ENCODE peak calls at places on chromosomes 7 and 10, in ten cellular contexts. Q, I, U, Z, A, Y, J, C, S and R are unnamed samples.

GRCh38 chr10:8279598-8279997 is 225.1 kb downstream of the GATA3 start:
- DNase-seq in Q (no peak), I (no peak), U (no peak), Z (no peak), A (no peak), Y (no peak), J (no peak), C (no peak), S (no peak), R (no peak)

GRCh38 chr10:1968257-1969025 is 231.1 kb upstream of the ADARB2 start:
- DNase-seq in Q (no peak), I (no peak), U (no peak), Z (no peak), A (no peak), Y (no peak), J (no peak), C (no peak), S (no peak), R (no peak)

GRCh38 chr7:100435401-100436304 is 644 bp downstream of the PPP1R35 start:
- DNase-seq in Q (peak; percentile 42), I (peak; percentile 34), U (peak; percentile 42), Z (peak; percentile 32), A (peak; percentile 40), Y (no peak), J (peak; percentile 51), C (no peak), S (no peak), R (no peak)

GRCh38 chr7:116969371-116969902 is 16.1 kb downstream of the ST7 start:
- DNase-seq in Q (no peak), I (no peak), U (no peak), Z (no peak), A (no peak), Y (no peak), J (no peak), C (no peak), S (no peak), R (no peak)

GRCh38 chr7:22723642-22724041 is 3.4 kb upstream of the IL6 start:
- DNase-seq in Q (no peak), I (no peak), U (no peak), Z (no peak), A (no peak), Y (no peak), J (no peak), C (peak; percentile 49), S (no peak), R (no peak)

GRCh38 chr7:69657331-69657730 is 59.1 kb downstream of the AUTS2 start:
- DNase-seq in Q (no peak), I (no peak), U (no peak), Z (no peak), A (no peak), Y (no peak), J (no peak), C (no peak), S (no peak), R (no peak)

GRCh38 chr10:102399217-102400021 is 3.9 kb downstream of the NFKB2 start:
- DNase-seq in Q (peak; percentile 91), I (peak; percentile 84), U (peak; percentile 86), Z (peak; percentile 93), A (peak; percentile 85), Y (peak; percentile 64), J (peak; percentile 89), C (peak; percentile 96), S (peak; percentile 98), R (peak; percentile 85)

GRCh38 chr7:151844828-151845200 is 32.1 kb downstream of the PRKAG2 start:
- DNase-seq in Q (no peak), I (no peak), U (no peak), Z (no peak), A (no peak), Y (no peak), J (no peak), C (no peak), S (peak; percentile 38), R (no peak)

GRCh38 chr7:140196361-140197217 is 19.8 kb upstream of the KDM7A start:
- DNase-seq in Q (no peak), I (peak; percentile 19), U (no peak), Z (no peak), A (no peak), Y (no peak), J (no peak), C (no peak), S (no peak), R (no peak)

GRCh38 chr7:97179454-97180104 is 62.1 kb downstream of the SDHAF3 start:
- DNase-seq in Q (no peak), I (peak; percentile 64), U (peak; percentile 5), Z (peak; percentile 44), A (no peak), Y (peak; percentile 32), J (peak; percentile 53), C (no peak), S (no peak), R (peak; percentile 27)

GRCh38 chr10:24459836-24460235 is 250.9 kb downstream of the KIAA1217 start:
- DNase-seq in Q (no peak), I (no peak), U (no peak), Z (no peak), A (no peak), Y (no peak), J (no peak), C (no peak), S (no peak), R (no peak)

GRCh38 chr10:26436848-26437247 is 1.3 kb upstream of the APBB1IP start:
- DNase-seq in Q (no peak), I (no peak), U (no peak), Z (no peak), A (no peak), Y (no peak), J (no peak), C (no peak), S (no peak), R (no peak)

GRCh38 chr7:3162286-3162685 is 118.6 kb upstream of the CARD11 start:
- DNase-seq in Q (no peak), I (peak; percentile 71), U (no peak), Z (no peak), A (no peak), Y (no peak), J (no peak), C (no peak), S (no peak), R (no peak)

GRCh38 chr7:51660516-51660915 is 343.9 kb upstream of the COBL start:
- DNase-seq in Q (no peak), I (no peak), U (no peak), Z (no peak), A (no peak), Y (no peak), J (no peak), C (no peak), S (no peak), R (no peak)

GRCh38 chr7:50674299-50674698 is 108.4 kb downstream of the GRB10 start:
- DNase-seq in Q (no peak), I (no peak), U (no peak), Z (no peak), A (no peak), Y (no peak), J (no peak), C (peak; percentile 76), S (peak; percentile 77), R (no peak)

GRCh38 chr7:81260152-81260551 is 341.3 kb upstream of the SEMA3C start:
- DNase-seq in Q (no peak), I (no peak), U (no peak), Z (no peak), A (no peak), Y (no peak), J (no peak), C (no peak), S (no peak), R (no peak)

GRCh38 chr7:12884033-12884432 is 196.6 kb downstream of the ARL4A start:
- DNase-seq in Q (no peak), I (no peak), U (no peak), Z (no peak), A (no peak), Y (no peak), J (no peak), C (no peak), S (no peak), R (no peak)